ENCODE peak calls at places on chromosomes 11 and 22, in seven cellular contexts. H, Y, C, D, T, S and N are unnamed samples.

GRCh38 chr11:79212711-79213110 is 228.1 kb downstream of the TENM4 start:
- DNase-seq in S (no peak), C (no peak), D (no peak), T (no peak), H (no peak), Y (no peak), N (no peak)

GRCh38 chr11:79018371-79018849 is 422.4 kb downstream of the TENM4 start:
- DNase-seq in C (no peak), T (no peak), H (no peak), D (no peak), Y (peak), S (peak), N (no peak)

GRCh38 chr11:72227316-72228228 is 3.0 kb downstream of the INPPL1 start:
- DNase-seq in T (no peak), Y (peak), D (no peak), H (no peak), C (no peak), S (no peak), N (peak)

GRCh38 chr11:2269601-2270321 is 627 bp downstream of the ASCL2 start:
- DNase-seq in D (peak), Y (peak), T (no peak), H (peak), S (no peak), C (peak), N (peak)

GRCh38 chr11:117828641-117829368 is 4.3 kb upstream of the FXYD2 start:
- DNase-seq in S (peak), H (peak), Y (peak), C (peak), T (no peak), D (no peak), N (no peak)

GRCh38 chr22:27962268-27963191 is 43.5 kb upstream of the PITPNB start:
- DNase-seq in D (no peak), Y (peak), S (no peak), T (no peak), H (no peak), C (no peak), N (peak)

GRCh38 chr22:40434745-40435144 is 64.4 kb downstream of the SGSM3 start:
- DNase-seq in C (no peak), H (no peak), S (no peak), Y (no peak), T (no peak), D (no peak), N (no peak)

GRCh38 chr22:33922268-33922667 is 2.0 kb upstream of the LARGE1 start:
- DNase-seq in Y (peak), C (peak), H (no peak), D (peak), T (no peak), S (peak), N (peak)

GRCh38 chr11:69373251-69373635 is 79.3 kb downstream of the MYEOV start:
- DNase-seq in H (peak), S (no peak), T (no peak), C (no peak), Y (no peak), D (no peak), N (no peak)

GRCh38 chr11:91261513-91261912 is 963.1 kb upstream of the FAT3 start:
- DNase-seq in C (no peak), H (no peak), Y (no peak), S (no peak), T (no peak), D (peak), N (no peak)

GRCh38 chr11:41121600-41121999 is 337.9 kb downstream of the LRRC4C start:
- DNase-seq in T (no peak), H (no peak), C (no peak), Y (no peak), D (no peak), S (no peak), N (no peak)

GRCh38 chr11:79461144-79461543 is 20.3 kb upstream of the TENM4 start:
- DNase-seq in D (peak), S (no peak), C (peak), H (no peak), Y (peak), T (peak), N (peak)

GRCh38 chr11:8533332-8533731 is 60.7 kb downstream of the STK33 start:
- DNase-seq in Y (no peak), H (no peak), C (no peak), T (no peak), D (no peak), S (no peak), N (no peak)

GRCh38 chr11:105732611-105733010 is 122.7 kb downstream of the GRIA4 start:
- DNase-seq in T (no peak), H (no peak), D (no peak), Y (no peak), S (no peak), C (no peak), N (no peak)

GRCh38 chr11:105740164-105740903 is 130.5 kb downstream of the GRIA4 start:
- DNase-seq in T (no peak), C (no peak), Y (no peak), S (no peak), H (no peak), D (no peak), N (no peak)

GRCh38 chr11:105738972-105739574 is 129.2 kb downstream of the GRIA4 start:
- DNase-seq in Y (no peak), H (no peak), D (no peak), T (no peak), C (no peak), S (no peak), N (no peak)

DNA sequence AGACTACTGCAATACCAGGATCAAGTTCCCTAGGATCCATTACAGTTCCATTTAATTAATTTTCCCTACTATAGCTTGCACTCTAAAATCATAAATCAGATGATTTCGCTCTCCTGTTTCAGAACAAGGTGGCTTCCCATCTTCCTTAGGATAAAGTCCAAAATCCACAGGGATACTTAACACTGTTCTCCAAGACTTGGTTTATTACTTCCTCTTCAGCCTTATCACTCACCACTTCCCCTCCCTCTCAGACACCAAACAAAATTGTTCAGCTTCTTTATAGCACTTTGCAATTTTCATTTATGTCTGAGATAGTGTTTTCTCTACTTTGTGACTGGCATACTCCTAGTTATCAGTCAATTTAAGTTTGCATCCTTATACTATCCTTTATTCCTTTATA is 124.5 kb downstream of the GRIA4 start:
- DNase-seq in S (no peak), T (no peak), Y (no peak), H (no peak), D (no peak), C (no peak), N (no peak)
- H3K4me3 ChIP-seq in S (no peak), T (no peak), Y (no peak), H (no peak), D (no peak), C (no peak), N (no peak)

GRCh38 chr22:31139066-31139465 is 1.2 kb downstream of the PLA2G3 start:
- DNase-seq in Y (no peak), D (no peak), C (no peak), S (no peak), T (no peak), H (no peak), N (no peak)

GRCh38 chr22:31138126-31138525 is 2.2 kb downstream of the PLA2G3 start:
- DNase-seq in Y (no peak), T (no peak), C (no peak), S (no peak), H (no peak), D (no peak), N (no peak)

GRCh38 chr22:31140746-31141145 is 438 bp upstream of the PLA2G3 start:
- DNase-seq in D (no peak), H (no peak), Y (no peak), S (no peak), C (no peak), T (no peak), N (no peak)

GRCh38 chr22:31141551-31141950 is 1.2 kb upstream of the PLA2G3 start:
- DNase-seq in H (no peak), S (no peak), T (no peak), D (no peak), C (no peak), Y (no peak), N (no peak)

DNA sequence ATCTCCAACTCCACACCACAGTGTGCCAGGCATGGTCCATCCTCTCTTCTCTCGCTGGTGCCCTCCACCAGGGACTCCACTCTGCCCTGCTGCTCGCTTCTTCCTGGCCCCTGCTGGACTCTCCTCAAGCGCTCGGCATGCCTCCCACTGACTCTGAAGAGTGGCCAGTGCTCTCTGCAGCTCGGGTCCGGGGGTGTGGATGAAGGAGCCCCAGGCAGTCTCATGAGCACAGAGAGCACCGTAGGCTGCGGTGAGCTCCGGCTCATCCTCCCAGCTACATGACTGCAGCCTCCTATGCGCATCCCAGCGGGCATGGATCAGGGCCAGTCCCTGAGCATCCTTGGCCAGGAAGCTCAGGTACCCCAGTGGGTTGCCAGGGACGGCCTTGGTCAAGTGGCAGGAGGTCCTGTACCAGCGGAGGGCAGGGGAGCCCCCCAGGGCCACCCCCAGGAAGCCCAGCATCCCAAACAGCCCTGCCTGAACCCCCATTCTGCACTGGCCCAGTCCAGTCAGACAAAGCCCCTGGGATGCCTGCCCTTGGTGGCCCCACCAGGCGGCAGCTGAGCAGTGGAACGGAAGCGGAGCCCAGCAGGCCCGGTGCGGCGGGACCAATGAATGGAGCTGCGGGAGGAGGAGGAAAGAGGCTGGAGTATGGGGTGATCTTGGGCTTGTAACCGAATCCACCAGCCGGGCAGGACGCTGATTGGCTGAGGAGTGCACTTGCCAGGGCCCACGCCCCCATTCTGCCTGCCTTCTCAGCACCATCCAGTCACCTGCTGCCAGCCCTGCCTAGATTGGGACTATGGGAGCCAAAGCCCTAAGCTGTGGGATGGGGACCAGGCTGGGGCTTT is at the start of gene PLA2G3:
- DNase-seq in D (peak), H (no peak), C (no peak), S (peak), T (no peak), Y (peak), N (no peak)
- H3K4me3 ChIP-seq in D (no peak), H (no peak), C (no peak), S (peak), T (no peak), Y (no peak), N (no peak)

GRCh38 chr11:113286001-113286400 is 28.4 kb upstream of the TTC12 start:
- DNase-seq in C (no peak), T (no peak), D (no peak), Y (no peak), H (no peak), S (no peak), N (no peak)
- H3K4me3 ChIP-seq in C (no peak), T (no peak), D (no peak), Y (no peak), H (no peak), S (no peak), N (no peak)

DNA sequence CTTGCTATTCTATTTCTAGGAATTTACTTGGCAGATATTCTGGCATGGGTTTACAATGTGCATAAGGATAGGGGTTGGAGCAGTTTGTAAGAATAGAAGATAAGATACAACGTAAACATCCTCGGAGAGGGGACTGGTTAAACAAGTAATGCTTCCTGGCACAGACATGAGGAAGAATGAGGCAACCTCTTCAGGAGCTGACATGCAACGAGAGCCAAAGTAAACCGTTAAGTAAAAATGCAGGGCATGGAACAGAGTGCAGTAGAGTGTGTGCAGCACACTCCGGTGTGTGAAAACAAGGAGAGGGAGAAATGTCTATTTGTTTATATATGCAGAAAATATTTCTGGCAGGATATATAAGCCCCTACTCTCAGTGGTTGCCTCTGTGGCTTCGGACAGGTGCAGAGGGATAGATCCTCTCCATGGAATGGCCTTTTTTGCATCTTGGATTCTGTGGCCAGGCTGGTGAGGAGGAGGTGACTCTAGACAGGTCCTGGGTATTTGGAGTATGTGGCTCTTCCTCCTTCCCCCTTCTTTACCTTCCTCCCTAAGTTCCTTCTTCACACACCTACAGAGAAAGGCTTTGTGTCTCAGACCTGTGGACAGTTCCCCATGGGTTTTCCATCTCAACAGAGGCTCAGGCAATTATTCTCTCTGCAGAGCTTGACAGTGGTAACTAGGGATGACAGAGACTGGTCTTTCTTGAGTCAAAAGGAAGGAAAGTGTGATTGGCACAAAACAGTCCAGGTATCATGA is 2.5 kb downstream of the RAB36 start:
- DNase-seq in S (peak), D (no peak), Y (peak), H (no peak), T (no peak), C (no peak), N (peak)
- H3K4me3 ChIP-seq in S (no peak), D (no peak), Y (no peak), H (no peak), T (no peak), C (no peak), N (no peak)

GRCh38 chr11:89293966-89294679 is 116.4 kb downstream of the TYR start:
- DNase-seq in H (no peak), S (peak), T (no peak), Y (peak), C (no peak), D (peak), N (no peak)
- H3K4me3 ChIP-seq in H (no peak), S (peak), T (no peak), Y (peak), C (no peak), D (peak), N (no peak)